ENCODE peak calls at places on chromosome 17, in six cellular contexts. C, H, K, D, N and V are unnamed samples.

GRCh38 chr17:82400830-82401229 is 17.3 kb upstream of the HEXD start:
- DNase-seq in H (no peak), C (peak), D (no peak), N (no peak), K (no peak), V (no peak)

GRCh38 chr17:82487898-82488297 is 29.4 kb downstream of the NARF start:
- DNase-seq in K (no peak), H (no peak), N (no peak), D (no peak), C (no peak), V (no peak)

GRCh38 chr17:21041753-21042433 is 918 bp downstream of the USP22 start:
- DNase-seq in D (peak), N (peak), C (peak), K (peak), H (peak), V (peak)

GRCh38 chr17:15744885-15745284 is 12.8 kb downstream of the TBC1D26 start:
- DNase-seq in N (peak), C (no peak), K (no peak), H (no peak), D (no peak), V (no peak)

GRCh38 chr17:81329927-81330883 is 35.1 kb upstream of the SLC38A10 start:
- DNase-seq in D (no peak), H (peak), C (no peak), K (peak), N (no peak), V (no peak)

GRCh38 chr17:6458416-6458950 is 14.2 kb downstream of the PIMREG start:
- DNase-seq in C (no peak), H (no peak), N (no peak), K (no peak), D (no peak), V (no peak)

GRCh38 chr17:28268610-28269313 is 50.2 kb upstream of the TMEM97 start:
- DNase-seq in K (no peak), H (no peak), D (no peak), C (no peak), N (no peak), V (no peak)

GRCh38 chr17:80619535-80620235 is 75.0 kb downstream of the RPTOR start:
- DNase-seq in H (no peak), C (no peak), D (no peak), K (no peak), N (no peak), V (no peak)

GRCh38 chr17:58587713-58588117 is 73.3 kb upstream of the MTMR4 start:
- DNase-seq in H (peak), C (peak), D (peak), K (peak), N (peak), V (peak)